ENCODE peak calls at places on chromosome 4, in seven cellular contexts. M, F, H, S, R, O and V are unnamed samples.

GRCh38 chr4:73080789-73081188 is 11.3 kb upstream of the COX18 start:
- DNase-seq in M (no peak), F (no peak), H (no peak), S (peak; percentile 20), R (no peak), O (no peak), V (no peak)

GRCh38 chr4:10659251-10659650 is 25.3 kb downstream of the CLNK start:
- DNase-seq in M (no peak), F (no peak), H (no peak), S (no peak), R (no peak), O (no peak), V (no peak)

GRCh38 chr4:6730603-6731300 is 14.8 kb downstream of the BLOC1S4 start:
- DNase-seq in M (no peak), F (no peak), H (no peak), S (no peak), R (no peak), O (no peak), V (no peak)

GRCh38 chr4:155535802-155536454 is 130.7 kb upstream of the GUCY1A1 start:
- DNase-seq in M (no peak), F (no peak), H (no peak), S (no peak), R (no peak), O (no peak), V (no peak)

GRCh38 chr4:39597695-39598381 is 40.8 kb downstream of the SMIM14 start:
- DNase-seq in M (no peak), F (no peak), H (no peak), S (no peak), R (no peak), O (no peak), V (no peak)

GRCh38 chr4:7013171-7013570 is 30.0 kb upstream of the TADA2B start:
- DNase-seq in M (no peak), F (no peak), H (no peak), S (no peak), R (no peak), O (no peak), V (no peak)

GRCh38 chr4:174592985-174593335 is 70.7 kb upstream of the HPGD start:
- DNase-seq in M (no peak), F (no peak), H (peak; percentile 12), S (peak; percentile 52), R (no peak), O (no peak), V (no peak)

GRCh38 chr4:68463796-68464195 is 16.5 kb downstream of the TMPRSS11E start:
- DNase-seq in M (no peak), F (no peak), H (peak; percentile 45), S (no peak), R (no peak), O (no peak), V (no peak)

GRCh38 chr4:21949073-21949457 is 493 bp upstream of the KCNIP4 start:
- DNase-seq in M (no peak), F (no peak), H (no peak), S (peak; percentile 17), R (peak; percentile 6), O (peak; percentile 7), V (no peak)

GRCh38 chr4:168585168-168586091 is 88.6 kb downstream of the PALLD start:
- DNase-seq in M (no peak), F (peak; percentile 78), H (peak; percentile 82), S (peak; percentile 90), R (peak; percentile 60), O (peak; percentile 70), V (peak; percentile 80)

GRCh38 chr4:154743683-154744340 is at the start of gene LRAT:
- DNase-seq in M (no peak), F (no peak), H (no peak), S (no peak), R (peak; percentile 81), O (peak; percentile 17), V (peak; percentile 71)

GRCh38 chr4:95107004-95107403 is 349.2 kb downstream of the BMPR1B start:
- DNase-seq in M (no peak), F (no peak), H (peak; percentile 3), S (no peak), R (no peak), O (no peak), V (no peak)

GRCh38 chr4:141275834-141276233 is 55.1 kb downstream of the ZNF330 start:
- DNase-seq in M (no peak), F (peak; percentile 51), H (peak; percentile 94), S (peak; percentile 87), R (no peak), O (no peak), V (no peak)

GRCh38 chr4:13539047-13539720 is 5.1 kb downstream of the NKX3-2 start:
- DNase-seq in M (no peak), F (no peak), H (no peak), S (no peak), R (no peak), O (no peak), V (no peak)

GRCh38 chr4:167020410-167020809 is 213.9 kb downstream of the SPOCK3 start:
- DNase-seq in M (no peak), F (peak; percentile 18), H (no peak), S (peak; percentile 32), R (no peak), O (no peak), V (no peak)

GRCh38 chr4:103137446-103137827 is 37.8 kb upstream of the BDH2 start:
- DNase-seq in M (no peak), F (peak; percentile 57), H (peak; percentile 32), S (no peak), R (peak; percentile 5), O (no peak), V (no peak)

GRCh38 chr4:88158038-88158359 is 440 bp downstream of the ABCG2 start:
- DNase-seq in M (no peak), F (no peak), H (no peak), S (no peak), R (no peak), O (no peak), V (no peak)
- H3K4me3 ChIP-seq in M (peak overlapping the region; percentile 68), F (peak overlapping the region; percentile 52), H (peak overlapping the region; percentile 88), S (peak overlapping the region; percentile 35), R (peak overlapping the region; percentile 69), O (peak overlapping the region; percentile 66), V (no peak overlapping the region)

GRCh38 chr4:147830987-147831386 is 99.1 kb downstream of the ARHGAP10 start:
- DNase-seq in M (no peak), F (peak; percentile 52), H (peak; percentile 63), S (peak; percentile 57), R (peak; percentile 14), O (no peak), V (no peak)
- H3K27ac ChIP-seq in M (peak overlapping the region; percentile 68), F (peak overlapping the region; percentile 99), H (peak overlapping the region; percentile 59), S (no peak overlapping the region), R (peak overlapping the region; percentile 94), O (peak overlapping the region; percentile 86), V (peak overlapping the region; percentile 64)

DNA sequence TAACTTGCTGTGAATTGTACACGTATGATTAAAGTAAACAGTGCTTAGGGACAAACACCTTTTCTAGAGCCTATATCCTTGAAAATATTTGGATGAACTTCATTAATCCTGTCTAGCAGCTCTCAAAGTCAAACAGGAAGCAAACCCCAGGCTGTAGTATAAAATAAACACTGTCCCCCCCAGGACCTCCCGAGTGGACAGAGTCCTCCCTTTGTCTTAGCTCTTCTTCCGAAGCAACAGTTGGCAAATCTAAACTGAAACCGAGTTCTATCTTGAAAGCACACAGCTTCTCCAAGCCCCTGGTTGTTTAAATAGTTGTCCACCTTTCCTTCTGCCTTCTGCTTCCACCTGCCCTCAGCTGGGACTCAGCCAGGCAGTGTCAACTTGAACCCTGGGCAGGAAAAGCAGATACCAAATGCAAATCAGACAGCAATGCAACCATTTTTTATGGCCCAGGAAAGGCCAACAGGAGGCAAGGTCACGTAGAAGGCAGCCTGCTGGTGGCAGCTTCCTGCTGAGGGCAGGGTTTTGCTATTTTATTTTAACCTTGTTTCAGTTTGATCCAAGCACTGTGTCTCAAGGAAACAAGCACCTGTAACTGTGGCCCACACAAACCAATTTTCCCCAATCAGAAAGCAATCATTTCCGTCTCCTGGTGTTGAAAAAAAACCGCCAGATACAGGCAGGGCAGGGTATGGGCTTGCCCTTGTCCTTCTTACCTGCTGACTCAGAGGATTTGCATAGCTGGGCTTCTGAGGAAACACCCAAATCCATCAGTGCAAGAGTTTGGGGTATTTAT is 110.3 kb upstream of the KIT start:
- DNase-seq in M (no peak), F (no peak), H (no peak), S (no peak), R (no peak), O (no peak), V (no peak)
- TF ChIP-seq CTCF in M (no peak), F (no peak), H (no peak), S (no peak), R (no peak), O (no peak), V (no peak)

DNA sequence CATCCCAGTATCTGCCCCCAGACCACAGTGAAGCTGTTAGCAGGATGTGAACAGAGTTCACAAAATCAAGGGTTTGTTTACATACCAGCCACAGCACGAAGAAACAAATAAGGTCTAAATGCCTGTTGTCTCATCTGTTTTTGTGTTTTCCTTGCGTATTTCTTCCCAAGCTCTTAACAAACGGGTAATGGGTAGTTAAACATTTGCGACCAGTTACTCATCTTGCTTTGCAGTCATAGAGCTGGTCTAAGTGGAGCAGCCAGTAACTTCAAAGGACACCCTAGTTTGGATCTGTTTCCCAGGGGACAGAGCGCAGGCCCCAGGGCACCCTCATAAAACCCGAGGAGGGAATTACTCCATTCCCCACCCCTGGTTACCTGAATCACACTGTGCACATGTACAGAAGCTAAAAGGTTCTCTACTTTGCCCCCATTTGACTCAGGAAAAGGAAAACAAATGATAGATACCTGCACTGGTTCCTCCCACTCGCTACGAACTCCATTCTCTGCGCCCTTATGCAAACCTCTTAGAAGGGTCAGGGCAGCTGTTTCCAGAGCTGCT is 68.8 kb downstream of the MAML3 start:
- DNase-seq in M (no peak), F (no peak), H (peak; percentile 56), S (no peak), R (no peak), O (no peak), V (no peak)
- H3K4me3 ChIP-seq in M (no peak overlapping the region), F (no peak overlapping the region), H (no peak overlapping the region), S (no peak overlapping the region), R (peak overlapping the region; percentile 11), O (no peak overlapping the region), V (no peak overlapping the region)

GRCh38 chr4:148831945-148832344 is 389.7 kb upstream of the NR3C2 start:
- DNase-seq in M (no peak), F (peak; percentile 95), H (peak; percentile 96), S (peak; percentile 69), R (no peak), O (no peak), V (no peak)
- H3K27ac ChIP-seq in M (no peak overlapping the region), F (peak overlapping the region; percentile 81), H (no peak overlapping the region), S (no peak overlapping the region), R (no peak overlapping the region), O (no peak overlapping the region), V (no peak overlapping the region)

GRCh38 chr4:130309221-130309620 is 1213.3 kb downstream of the C4orf33 start:
- DNase-seq in M (no peak), F (no peak), H (no peak), S (no peak), R (no peak), O (no peak), V (no peak)

DNA sequence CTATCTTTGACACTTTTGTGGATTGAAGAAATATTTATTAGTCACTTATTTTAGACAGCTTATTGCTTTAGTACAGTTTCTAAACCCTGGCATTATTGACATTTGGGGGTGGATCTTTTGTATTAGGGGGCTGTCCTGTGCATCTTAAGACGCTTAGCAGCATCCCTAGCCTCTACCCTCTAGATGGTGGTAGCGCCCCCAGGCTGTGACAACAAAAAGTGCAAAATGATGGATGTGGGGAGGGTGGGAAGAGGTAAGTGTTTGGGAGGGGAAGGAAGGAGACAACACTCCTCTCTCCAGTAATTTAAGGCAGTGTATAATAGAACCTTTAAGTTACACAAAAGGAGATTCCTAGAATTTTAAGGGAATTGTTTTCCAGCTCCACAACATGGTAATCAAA is 1210.6 kb downstream of the C4orf33 start:
- DNase-seq in M (no peak), F (no peak), H (no peak), S (no peak), R (no peak), O (no peak), V (no peak)
- TF ChIP-seq CTCF in M (no peak), F (no peak), H (no peak), S (no peak), R (no peak), O (no peak), V (no peak)